ENCODE peak calls at places on chromosomes 5 and 9, in nine cellular contexts. F, A, B, Q, T, I, Z, M and N are unnamed samples.

GRCh38 chr5:154086641-154087040 is 47.9 kb downstream of the MFAP3 start:
- DNase-seq in B (peak; percentile 5), M (no peak), Z (no peak), I (no peak), T (peak; percentile 14), F (no peak), A (peak; percentile 45), Q (no peak), N (peak; percentile 39)

GRCh38 chr9:35657327-35658143 is at the start of gene RMRP:
- DNase-seq in M (peak; percentile 98), F (peak; percentile 96), A (peak; percentile 97), Q (peak; percentile 95), I (peak; percentile 99), Z (peak; percentile 97), T (peak; percentile 99), B (peak; percentile 98), N (peak; percentile 100)

GRCh38 chr5:149268928-149269557 is 2.6 kb upstream of the AFAP1L1 start:
- DNase-seq in T (peak; percentile 50), F (no peak), Z (no peak), Q (no peak), A (no peak), I (peak; percentile 82), M (no peak), B (peak; percentile 51), N (peak; percentile 74)

GRCh38 chr5:9283473-9283872 is 262.4 kb downstream of the SEMA5A start:
- DNase-seq in I (peak; percentile 24), A (no peak), B (no peak), M (no peak), F (no peak), T (no peak), Z (no peak), Q (no peak), N (no peak)

GRCh38 chr9:135488527-135488926 is 8.9 kb downstream of the PPP1R26 start:
- DNase-seq in B (no peak), M (peak; percentile 72), F (peak; percentile 32), Q (no peak), Z (no peak), T (no peak), A (no peak), I (no peak), N (no peak)

GRCh38 chr9:16450578-16450977 is 419.9 kb downstream of the BNC2 start:
- DNase-seq in T (no peak), Q (no peak), Z (no peak), A (no peak), F (no peak), I (no peak), B (no peak), M (no peak), N (no peak)

GRCh38 chr5:167255931-167256330 is 1035.5 kb upstream of the WWC1 start:
- DNase-seq in A (no peak), F (no peak), T (no peak), B (no peak), M (no peak), I (no peak), Q (no peak), Z (no peak), N (no peak)

GRCh38 chr5:157442989-157443619 is 16.9 kb upstream of the NIPAL4 start:
- DNase-seq in I (no peak), Z (no peak), B (peak; percentile 9), T (peak; percentile 23), F (no peak), A (no peak), Q (no peak), M (no peak), N (no peak)

DNA sequence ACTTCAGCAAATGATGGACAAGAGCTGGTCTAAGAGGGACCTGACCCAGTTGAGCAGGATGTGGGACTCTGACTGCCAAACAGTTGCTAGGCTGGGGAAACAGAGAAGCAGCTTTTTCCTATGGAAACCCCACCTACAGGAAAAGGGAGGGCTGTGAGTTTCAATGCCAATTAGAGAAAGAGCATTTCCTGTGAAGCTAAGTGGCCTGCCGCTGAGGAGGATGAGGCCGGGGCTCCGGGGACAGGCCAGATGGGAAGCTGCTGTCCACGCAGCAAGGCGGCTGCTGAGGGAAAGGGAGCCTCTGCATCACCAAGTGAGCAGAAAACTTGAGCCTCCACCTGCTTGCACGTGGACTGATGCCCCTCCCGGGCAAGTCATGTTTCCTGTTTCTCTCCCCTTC is at the start of gene PCDH12:
- DNase-seq in T (no peak), F (peak; percentile 39), I (peak; percentile 42), A (peak; percentile 61), Z (no peak), M (peak; percentile 80), B (no peak), Q (no peak), N (peak; percentile 22)
- H3K4me3 ChIP-seq in T (no peak within 1 kb of the TSS), F (no peak within 1 kb of the TSS), I (no peak within 1 kb of the TSS), A (peak within 1 kb of the TSS; percentile 65), Z (no peak within 1 kb of the TSS), M (peak within 1 kb of the TSS; percentile 15), B (no peak within 1 kb of the TSS), Q (no peak within 1 kb of the TSS), N (no peak within 1 kb of the TSS)

GRCh38 chr9:70292253-70292652 is 33.5 kb downstream of the SMC5 start:
- DNase-seq in A (no peak), Q (no peak), Z (no peak), M (no peak), I (no peak), B (no peak), F (no peak), T (no peak), N (no peak)
- TF ChIP-seq CTCF in A (no peak), Q (no peak), Z (no peak), M (no peak), I (no peak), B (no peak), F (no peak), T (no peak), N (no peak)

GRCh38 chr5:178730940-178731265 is 444 bp upstream of the ZNF354A start:
- DNase-seq in F (no peak), A (no peak), I (no peak), B (no peak), T (no peak), Q (no peak), M (no peak), Z (no peak), N (no peak)
- H3K4me3 ChIP-seq in F (peak overlapping the region; percentile 88), A (peak overlapping the region; percentile 98), I (peak overlapping the region; percentile 35), B (peak overlapping the region; percentile 54), T (no peak overlapping the region), Q (no peak overlapping the region), M (no peak overlapping the region), Z (peak overlapping the region; percentile 86), N (peak overlapping the region; percentile 39)

DNA sequence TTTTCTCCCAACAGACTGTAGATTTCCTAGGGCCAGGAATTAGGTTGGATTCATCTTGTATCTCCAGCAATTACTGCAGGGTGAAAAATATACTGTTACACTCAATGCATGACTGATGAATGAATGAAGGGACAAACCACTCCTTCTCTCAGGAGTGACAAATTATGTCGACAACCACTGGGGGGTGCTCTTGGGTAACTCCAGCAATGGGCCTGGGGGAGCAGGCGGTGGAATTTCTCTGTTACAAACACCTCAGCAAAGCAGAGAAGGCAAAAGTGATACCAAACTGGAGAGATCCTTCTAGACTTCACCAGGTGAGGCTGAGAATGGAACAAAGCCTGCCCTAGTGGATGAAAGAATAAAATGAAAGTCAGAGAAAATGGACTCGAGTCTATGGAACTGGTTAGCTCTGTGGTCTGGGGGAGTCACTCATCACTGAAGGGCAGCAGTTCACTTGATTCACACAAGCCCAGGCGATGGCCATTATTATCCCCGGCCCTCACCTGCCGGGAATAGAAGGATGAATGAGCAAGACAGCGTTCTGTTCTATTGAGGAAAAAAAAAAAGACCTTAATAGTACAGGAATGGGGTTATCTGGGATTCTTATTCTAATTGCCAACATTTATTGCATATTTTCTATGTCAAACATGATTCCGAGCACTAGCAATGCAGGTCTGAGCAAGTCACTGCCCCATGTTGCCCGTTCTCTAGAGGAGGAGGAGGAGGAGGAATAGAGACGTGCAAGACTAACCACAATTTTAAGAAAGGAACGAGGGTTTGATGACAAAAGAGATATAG is 341.1 kb downstream of the ASTN2 start:
- DNase-seq in T (no peak), B (peak; percentile 9), I (peak; percentile 87), F (no peak), A (no peak), Q (no peak), M (no peak), Z (peak; percentile 60), N (no peak)
- TF ChIP-seq CTCF in T (peak; percentile 16), B (peak; percentile 60), I (peak; percentile 93), F (no peak), A (peak; percentile 40), Q (no peak), M (no peak), Z (peak; percentile 39), N (no peak)

GRCh38 chr5:133051547-133052316 is at the start of gene HSPA4:
- DNase-seq in M (peak; percentile 97), Q (peak; percentile 99), Z (peak; percentile 99), B (peak; percentile 98), A (peak; percentile 97), F (peak; percentile 97), I (peak; percentile 99), T (peak; percentile 96), N (peak; percentile 99)

GRCh38 chr5:133051117-133051546 is 681 bp upstream of the HSPA4 start:
- DNase-seq in B (no peak), I (no peak), A (no peak), Q (peak; percentile 55), T (no peak), M (no peak), F (no peak), Z (no peak), N (no peak)

GRCh38 chr5:133049726-133050048 is 2.1 kb upstream of the HSPA4 start:
- DNase-seq in Q (no peak), T (no peak), M (no peak), A (no peak), F (no peak), Z (no peak), B (no peak), I (no peak), N (no peak)

GRCh38 chr5:133048993-133049725 is 2.7 kb upstream of the HSPA4 start:
- DNase-seq in I (no peak), F (no peak), A (no peak), M (no peak), T (peak; percentile 61), Z (no peak), Q (no peak), B (no peak), N (peak; percentile 66)

GRCh38 chr5:133050500-133050899 is 1.3 kb upstream of the HSPA4 start:
- DNase-seq in B (no peak), T (no peak), Q (no peak), A (no peak), F (no peak), I (peak; percentile 89), Z (no peak), M (no peak), N (no peak)
- H3K4me3 ChIP-seq in B (peak overlapping the region; percentile 97), T (peak overlapping the region; percentile 80), Q (no peak overlapping the region), A (peak overlapping the region; percentile 98), F (no peak overlapping the region), I (peak overlapping the region; percentile 72), Z (peak overlapping the region; percentile 84), M (peak overlapping the region; percentile 94), N (peak overlapping the region; percentile 93)

GRCh38 chr5:37043693-37044092 is 167.1 kb downstream of the NIPBL start:
- DNase-seq in I (peak; percentile 38), Z (peak; percentile 30), A (no peak), B (no peak), Q (peak; percentile 9), F (no peak), T (no peak), M (no peak), N (no peak)
- TF ChIP-seq CTCF in I (peak; percentile 30), Z (no peak), A (no peak), B (peak; percentile 6), Q (no peak), F (no peak), T (no peak), M (no peak), N (no peak)

GRCh38 chr9:87640385-87640795 is 85.5 kb upstream of the CTSL start:
- DNase-seq in A (no peak), M (no peak), Q (no peak), F (no peak), T (peak; percentile 78), I (no peak), Z (peak; percentile 48), B (peak; percentile 16), N (peak; percentile 88)
- H3K4me3 ChIP-seq in A (no peak overlapping the region), M (no peak overlapping the region), Q (no peak overlapping the region), F (no peak overlapping the region), T (no peak overlapping the region), I (no peak overlapping the region), Z (no peak overlapping the region), B (no peak overlapping the region), N (no peak overlapping the region)